ENCODE peak calls at places on chromosomes 2 and 18, in ten cellular contexts. Z is right lobe of liver, O is epithelial cell of esophagus, W is MCF 10A, U is IMR-90, B is fibroblast of pulmonary artery, V is OCI-LY7, A is BJ, F is MM.1S, N is lower lobe of right lung. D is an unnamed sample.

GRCh38 chr2:80238692-80239469 is 65.7 kb downstream of the LRRTM1 start:
- DNase-seq in N (no peak), U (peak; percentile 42), V (peak; percentile 29), W (peak; percentile 59), A (no peak), B (peak; percentile 40), Z (no peak), O (peak; percentile 21), F (peak; percentile 20), D (no peak)

GRCh38 chr2:44291281-44292248 is 16.3 kb downstream of the SLC3A1 start:
- DNase-seq in V (no peak), A (peak; percentile 39), U (peak; percentile 75), Z (peak; percentile 82), W (peak; percentile 56), O (peak; percentile 90), F (no peak), N (peak; percentile 61), B (peak; percentile 62), D (no peak)

GRCh38 chr2:134869941-134870736 is 31.7 kb downstream of the ACMSD start:
- DNase-seq in B (peak; percentile 62), N (no peak), O (no peak), A (no peak), W (no peak), V (no peak), F (no peak), Z (peak; percentile 59), U (peak; percentile 77), D (no peak)

GRCh38 chr2:220465700-220466099 is 838.3 kb downstream of the SLC4A3 start:
- DNase-seq in Z (no peak), N (no peak), O (no peak), U (no peak), F (no peak), A (no peak), V (no peak), W (no peak), B (peak; percentile 14), D (no peak)

GRCh38 chr18:58544179-58544578 is 84.7 kb downstream of the ALPK2 start:
- DNase-seq in N (no peak), Z (no peak), W (no peak), O (no peak), B (no peak), U (no peak), V (no peak), A (no peak), F (no peak), D (no peak)

GRCh38 chr18:26386002-26386401 is 159.8 kb downstream of the TAF4B start:
- DNase-seq in O (peak; percentile 26), W (peak; percentile 55), A (peak; percentile 19), U (peak; percentile 46), N (no peak), F (no peak), V (no peak), B (peak; percentile 87), Z (no peak), D (no peak)

GRCh38 chr2:44936715-44937687 is 4.5 kb upstream of the SIX3 start:
- DNase-seq in Z (no peak), V (no peak), O (no peak), U (no peak), N (no peak), W (no peak), A (no peak), F (no peak), B (no peak), D (no peak)

GRCh38 chr2:239157269-239157668 is 243.6 kb downstream of the HDAC4 start:
- DNase-seq in O (no peak), U (no peak), V (no peak), Z (peak; percentile 48), W (no peak), A (no peak), N (peak; percentile 37), B (no peak), F (no peak), D (no peak)

DNA sequence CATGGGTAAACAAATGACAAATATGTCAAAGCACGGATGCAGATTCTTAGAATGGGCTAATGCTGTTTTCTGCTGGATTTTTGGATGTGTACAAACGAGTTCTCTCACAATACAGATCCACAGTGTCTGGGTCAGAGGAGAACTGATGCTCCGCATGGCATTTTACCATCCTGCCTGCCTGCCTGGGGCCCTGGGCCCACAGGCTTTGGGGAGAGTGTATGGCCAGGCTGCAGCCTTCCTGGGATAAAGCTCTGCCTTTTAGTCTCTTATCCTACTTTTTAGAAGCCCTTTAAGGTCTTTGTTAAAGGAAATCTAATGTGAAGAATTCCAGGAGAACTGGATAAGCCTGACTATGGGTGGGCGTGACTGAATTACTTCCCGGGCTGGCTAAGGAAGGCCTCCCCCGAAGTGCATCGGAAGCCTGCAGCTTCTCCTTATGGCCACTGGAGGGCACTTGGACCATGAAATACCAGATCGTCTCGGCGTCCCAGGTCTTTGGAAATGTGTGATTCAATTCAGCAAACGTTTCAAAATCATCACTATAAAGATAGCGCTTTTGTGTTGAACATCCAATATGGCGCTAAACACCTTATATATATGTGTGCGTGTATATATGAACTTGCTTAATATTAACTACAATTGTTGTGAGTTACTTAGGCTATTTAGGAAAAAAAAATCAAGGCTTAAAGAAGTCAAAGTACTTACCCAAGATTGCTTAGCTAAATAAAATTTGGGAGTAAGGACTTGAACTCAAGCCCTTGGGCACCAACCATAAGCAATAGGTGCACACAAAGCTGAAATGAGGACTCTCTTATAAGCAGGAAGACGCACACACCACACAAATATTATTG is 15.2 kb upstream of the DNPEP start:
- DNase-seq in O (peak; percentile 85), A (peak; percentile 17), N (peak; percentile 66), V (peak; percentile 79), W (peak; percentile 85), U (peak; percentile 88), B (peak; percentile 91), F (peak; percentile 66), Z (no peak), D (peak; percentile 77)
- TF ChIP-seq CTCF in O (peak; percentile 96), A (peak; percentile 93), N (peak; percentile 91), V (peak; percentile 98), W (peak; percentile 86), U (peak; percentile 98), B (peak; percentile 97), F (peak; percentile 92), Z (peak; percentile 85), D (peak; percentile 78)

DNA sequence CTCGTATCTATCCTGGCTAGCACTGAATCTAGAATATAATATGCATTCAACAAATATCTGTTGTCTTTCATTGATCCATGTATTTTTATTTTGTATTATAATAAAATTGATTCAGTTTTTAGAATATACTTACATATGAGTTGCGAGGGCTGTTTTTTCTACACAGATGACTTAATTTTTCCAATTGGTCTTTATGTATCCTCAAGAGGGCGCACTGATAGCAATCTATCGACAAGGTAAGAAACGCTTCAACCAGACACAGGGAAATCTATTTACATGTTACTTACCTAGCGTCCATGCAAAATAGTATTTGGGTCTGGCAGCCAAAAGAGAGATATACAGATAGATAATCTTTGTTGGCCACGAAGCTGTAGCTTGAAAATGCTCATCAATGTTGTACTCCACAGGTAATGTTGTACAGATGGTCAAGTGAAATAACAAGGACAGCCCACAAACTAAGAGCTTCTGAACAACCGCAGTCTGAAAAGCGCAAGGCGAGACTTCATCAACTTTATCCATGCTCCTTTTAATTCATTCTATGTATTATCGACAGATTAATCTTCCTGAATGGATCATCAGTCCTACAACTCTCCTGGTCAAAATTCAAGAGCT is 35.5 kb upstream of the KIDINS220 start:
- DNase-seq in N (no peak), B (peak; percentile 74), F (peak; percentile 58), V (peak; percentile 55), Z (no peak), U (peak; percentile 73), O (peak; percentile 68), W (peak; percentile 61), A (peak; percentile 11), D (peak; percentile 46)
- TF ChIP-seq CTCF in N (peak; percentile 53), B (peak; percentile 59), F (peak; percentile 55), V (peak; percentile 92), Z (peak; percentile 58), U (peak; percentile 71), O (peak; percentile 62), W (peak; percentile 51), A (peak; percentile 63), D (peak; percentile 37)

GRCh38 chr2:173451137-173451536 is 96.5 kb downstream of the CDCA7 start:
- DNase-seq in A (no peak), V (no peak), Z (no peak), U (no peak), B (no peak), N (no peak), F (no peak), O (no peak), W (no peak), D (no peak)

GRCh38 chr2:173446722-173447121 is 92.0 kb downstream of the CDCA7 start:
- DNase-seq in Z (no peak), N (no peak), O (peak; percentile 49), B (no peak), W (no peak), F (no peak), A (no peak), U (peak; percentile 3), V (no peak), D (no peak)

GRCh38 chr2:173452436-173452835 is 97.8 kb downstream of the CDCA7 start:
- DNase-seq in N (no peak), O (no peak), Z (no peak), U (no peak), V (no peak), F (no peak), A (no peak), W (no peak), B (no peak), D (no peak)

DNA sequence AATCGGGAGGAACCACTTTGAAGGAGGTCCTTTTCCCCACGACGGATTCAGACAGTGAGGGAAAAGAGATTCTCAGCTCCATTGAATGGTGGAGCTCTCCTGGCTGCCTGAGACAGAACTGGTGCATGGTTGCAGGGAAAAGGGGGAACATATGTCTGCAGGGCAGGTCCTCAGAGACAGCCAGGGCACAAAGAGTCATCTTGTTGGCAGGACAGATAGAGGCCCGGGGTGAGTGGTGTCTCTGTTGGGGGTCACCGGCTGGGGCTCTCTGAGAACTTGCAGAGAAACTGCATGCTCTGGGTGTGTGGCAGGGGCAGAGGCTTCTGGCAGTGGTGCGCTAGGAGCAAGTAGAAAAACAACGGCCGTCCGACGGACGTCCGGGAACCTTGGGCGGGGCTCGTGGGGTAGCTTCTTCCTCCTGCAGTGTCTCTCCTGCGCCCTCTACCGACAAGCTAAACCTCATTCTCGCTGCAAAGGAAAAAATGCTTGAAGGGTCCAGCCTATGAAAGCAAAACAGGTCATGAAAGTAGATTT is 94.3 kb downstream of the CDCA7 start:
- DNase-seq in U (peak; percentile 73), A (peak; percentile 17), F (peak; percentile 91), O (peak; percentile 87), W (peak; percentile 92), N (peak; percentile 73), V (peak; percentile 59), Z (peak; percentile 81), B (peak; percentile 86), D (peak; percentile 72)
- TF ChIP-seq CTCF in U (peak; percentile 79), A (peak; percentile 77), F (peak; percentile 84), O (peak; percentile 92), W (peak; percentile 82), N (peak; percentile 66), V (peak; percentile 79), Z (peak; percentile 82), B (peak; percentile 83), D (peak; percentile 40)

GRCh38 chr18:8706545-8706980 is 1.2 kb downstream of the MTCL1 start:
- DNase-seq in U (peak; percentile 16), W (no peak), N (no peak), A (no peak), B (no peak), V (peak; percentile 63), F (peak; percentile 43), O (no peak), Z (no peak), D (no peak)

GRCh38 chr18:8707946-8708345 is 2.6 kb downstream of the MTCL1 start:
- DNase-seq in U (peak; percentile 54), A (no peak), N (no peak), V (no peak), O (no peak), Z (no peak), B (no peak), F (no peak), W (no peak), D (no peak)

GRCh38 chr18:8708670-8709069 is 3.3 kb downstream of the MTCL1 start:
- DNase-seq in B (no peak), W (no peak), O (no peak), U (no peak), F (no peak), N (no peak), Z (no peak), A (no peak), V (peak; percentile 36), D (no peak)

GRCh38 chr18:8705941-8706544 is 687 bp downstream of the MTCL1 start:
- DNase-seq in U (no peak), N (no peak), V (peak; percentile 61), A (no peak), O (peak; percentile 35), B (no peak), F (peak; percentile 29), W (no peak), Z (no peak), D (no peak)

DNA sequence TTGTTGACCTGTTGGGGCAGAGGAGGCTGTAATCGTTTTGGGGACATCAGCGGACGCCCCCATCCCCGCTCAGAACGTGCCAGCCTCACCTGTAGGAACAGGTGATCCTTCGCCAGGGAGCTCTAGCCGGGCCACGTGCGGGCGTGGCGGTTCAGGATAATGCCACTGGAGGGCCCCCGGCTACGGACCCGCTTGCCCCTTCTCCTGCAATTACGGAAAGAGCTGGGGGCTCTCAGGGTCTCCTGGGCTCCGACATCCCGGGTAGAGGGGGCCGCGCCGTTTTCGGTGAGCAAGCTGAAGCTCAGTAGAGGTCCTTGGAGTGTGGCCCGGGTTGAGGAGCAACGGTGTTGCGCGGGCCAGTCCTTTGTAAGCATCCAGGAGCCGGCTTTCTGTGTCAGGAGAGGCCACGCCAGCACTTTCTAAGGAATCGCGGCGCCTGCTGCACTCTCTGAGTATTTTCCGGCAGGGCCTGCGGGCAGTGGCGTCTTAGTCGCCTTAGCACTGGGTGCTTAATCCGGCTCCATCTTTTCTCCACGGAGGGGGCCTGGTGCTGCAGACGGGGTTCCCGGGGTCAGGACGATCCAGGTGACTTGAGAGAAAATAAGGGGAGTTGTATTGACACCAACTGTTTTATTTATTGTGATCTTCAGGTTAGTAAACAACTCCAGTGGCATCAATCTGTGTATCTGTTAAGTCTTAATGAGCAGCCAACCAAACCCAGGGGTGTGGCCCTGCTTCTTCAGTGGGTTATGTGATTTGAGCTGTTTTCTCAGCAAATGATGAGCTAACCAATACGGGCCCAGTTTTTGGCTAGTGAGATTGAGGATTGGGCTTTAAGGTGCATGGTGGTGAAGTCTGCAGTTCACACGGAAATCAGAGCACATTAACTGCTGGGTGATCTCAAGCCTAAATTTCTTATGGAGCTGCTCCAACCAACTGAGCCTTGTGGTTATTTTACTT is 1.9 kb downstream of the MTCL1 start:
- DNase-seq in Z (no peak), B (peak; percentile 75), V (peak; percentile 89), O (peak; percentile 78), N (peak; percentile 58), F (peak; percentile 76), A (no peak), W (no peak), U (peak; percentile 73), D (no peak)
- TF ChIP-seq CTCF in Z (peak; percentile 17), B (no peak), V (peak; percentile 75), O (peak; percentile 34), N (peak; percentile 28), F (peak; percentile 46), A (peak; percentile 39), W (no peak), U (no peak), D (no peak)